ENCODE peak calls at places on chromosomes 6 and 20, in four cellular contexts. One of them, this sample, is unnamed.

GRCh38 chr20:11403711-11404110 is 514.0 kb upstream of the BTBD3 start:
- DNase-seq in H1: no peak
- DNase-seq in H9: no peak
- DNase-seq in IMR-90: no peak
- DNase-seq in this sample: peak; percentile 78

GRCh38 chr6:108435391-108435790 is 125.3 kb upstream of the FOXO3 start:
- DNase-seq in H9: no peak
- DNase-seq in IMR-90: no peak
- DNase-seq in H1: no peak
- DNase-seq in this sample: no peak

GRCh38 chr6:83600531-83600930 is 88.2 kb downstream of the PRSS35 start:
- DNase-seq in H9: no peak
- DNase-seq in IMR-90: no peak
- DNase-seq in H1: no peak
- DNase-seq in this sample: no peak

GRCh38 chr6:45668705-45669104 is 291.0 kb upstream of the SUPT3H start:
- DNase-seq in IMR-90: no peak
- DNase-seq in H1: no peak
- DNase-seq in H9: no peak
- DNase-seq in this sample: no peak

GRCh38 chr6:5517781-5518180 is 256.5 kb downstream of the FARS2 start:
- DNase-seq in IMR-90: no peak
- DNase-seq in H1: no peak
- DNase-seq in H9: no peak
- DNase-seq in this sample: no peak

GRCh38 chr6:79640146-79641111 is 9.3 kb downstream of the SH3BGRL2 start:
- DNase-seq in H9: no peak
- DNase-seq in IMR-90: no peak
- DNase-seq in H1: no peak
- DNase-seq in this sample: no peak

GRCh38 chr6:15987569-15987968 is 141.3 kb upstream of the MYLIP start:
- DNase-seq in H9: peak; percentile 38
- DNase-seq in H1: no peak
- DNase-seq in IMR-90: peak; percentile 16
- DNase-seq in this sample: peak; percentile 60

GRCh38 chr6:161744211-161745067 is 470.6 kb upstream of the AGPAT4 start:
- DNase-seq in H9: no peak
- DNase-seq in IMR-90: no peak
- DNase-seq in H1: no peak
- DNase-seq in this sample: no peak

GRCh38 chr6:116386581-116387299 is 16.0 kb downstream of the DSE start:
- DNase-seq in IMR-90: peak; percentile 80
- DNase-seq in H9: no peak
- DNase-seq in H1: no peak
- DNase-seq in this sample: peak; percentile 54

GRCh38 chr20:59829415-59830106 is 103.9 kb downstream of the SYCP2 start:
- DNase-seq in H9: peak; percentile 20
- DNase-seq in IMR-90: no peak
- DNase-seq in H1: no peak
- DNase-seq in this sample: no peak

DNA sequence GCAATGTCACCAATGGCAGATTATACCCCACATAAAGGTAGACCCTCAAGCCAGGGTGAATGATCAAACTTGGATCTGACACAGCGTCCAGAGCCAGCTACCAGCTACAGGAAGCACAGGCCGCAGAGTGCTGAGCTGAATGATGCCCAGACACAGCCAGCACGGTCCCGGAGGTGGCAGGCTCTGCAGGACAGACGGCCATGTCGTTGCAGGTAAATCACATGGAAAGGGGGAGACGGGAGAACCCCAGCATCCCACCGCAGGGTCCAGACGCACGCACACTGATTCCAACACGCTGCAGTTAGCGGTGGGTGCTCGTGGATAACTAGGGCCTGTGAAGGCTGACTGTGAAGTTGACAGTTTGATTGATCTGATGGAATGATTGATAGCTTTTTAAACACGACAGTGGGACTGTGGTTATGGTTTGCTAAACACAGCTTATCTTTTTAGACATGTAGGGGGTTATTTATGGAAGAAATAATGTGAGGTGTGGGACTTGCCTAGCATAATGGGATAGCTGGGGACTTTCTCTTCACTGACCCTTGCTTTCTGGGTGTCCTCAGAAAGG is 228.5 kb downstream of the ERMARD start:
- DNase-seq in H1: no peak
- DNase-seq in H9: no peak
- DNase-seq in IMR-90: no peak
- DNase-seq in this sample: no peak
- H4K5ac ChIP-seq in H1: no peak overlapping the region
- H4K5ac ChIP-seq in H9: no peak overlapping the region
- H4K5ac ChIP-seq in IMR-90: no peak overlapping the region
- H4K5ac ChIP-seq in this sample: no peak overlapping the region

GRCh38 chr6:22383016-22383415 is 86.2 kb upstream of the PRL start:
- DNase-seq in H1: no peak
- DNase-seq in IMR-90: no peak
- DNase-seq in H9: no peak
- DNase-seq in this sample: no peak
- H4K5ac ChIP-seq in H1: no peak overlapping the region
- H4K5ac ChIP-seq in IMR-90: no peak overlapping the region
- H4K5ac ChIP-seq in H9: no peak overlapping the region
- H4K5ac ChIP-seq in this sample: no peak overlapping the region

DNA sequence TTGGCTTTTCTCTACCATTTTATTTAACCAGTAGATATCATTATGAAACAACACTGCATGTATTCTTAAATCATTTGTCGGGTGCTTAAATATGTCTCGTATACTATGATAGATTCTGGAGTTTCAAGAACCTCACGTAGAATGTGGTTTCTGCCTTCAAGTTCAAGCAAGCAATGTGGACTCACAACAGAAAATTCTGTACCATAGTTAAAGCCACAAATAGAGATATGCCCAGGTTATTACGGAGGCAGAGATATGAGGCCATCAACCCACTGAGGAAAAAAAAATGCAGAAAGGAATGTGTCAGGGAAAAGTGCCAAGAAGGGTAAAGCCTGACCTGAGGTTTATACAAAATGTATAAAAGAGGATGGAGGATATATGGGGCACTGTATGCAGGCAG is 109.9 kb downstream of the GFRAL start:
- DNase-seq in H9: no peak
- DNase-seq in H1: no peak
- DNase-seq in IMR-90: no peak
- DNase-seq in this sample: no peak
- H4K5ac ChIP-seq in H9: no peak overlapping the region
- H4K5ac ChIP-seq in H1: no peak overlapping the region
- H4K5ac ChIP-seq in IMR-90: no peak overlapping the region
- H4K5ac ChIP-seq in this sample: no peak overlapping the region

GRCh38 chr6:135296715-135297114 is 115.6 kb downstream of the MYB start:
- DNase-seq in H1: no peak
- DNase-seq in IMR-90: no peak
- DNase-seq in H9: no peak
- DNase-seq in this sample: no peak
- H4K5ac ChIP-seq in H1: no peak overlapping the region
- H4K5ac ChIP-seq in IMR-90: no peak overlapping the region
- H4K5ac ChIP-seq in H9: no peak overlapping the region
- H4K5ac ChIP-seq in this sample: no peak overlapping the region

GRCh38 chr6:119543332-119543731 is 193.8 kb upstream of the MAN1A1 start:
- DNase-seq in H1: no peak
- DNase-seq in H9: no peak
- DNase-seq in IMR-90: no peak
- DNase-seq in this sample: no peak

GRCh38 chr6:119542037-119542436 is 192.5 kb upstream of the MAN1A1 start:
- DNase-seq in H9: no peak
- DNase-seq in IMR-90: no peak
- DNase-seq in H1: no peak
- DNase-seq in this sample: peak; percentile 51

GRCh38 chr6:119540417-119540816 is 190.9 kb upstream of the MAN1A1 start:
- DNase-seq in H9: no peak
- DNase-seq in H1: no peak
- DNase-seq in IMR-90: no peak
- DNase-seq in this sample: no peak

GRCh38 chr6:119539066-119539746 is 189.6 kb upstream of the MAN1A1 start:
- DNase-seq in H1: no peak
- DNase-seq in H9: no peak
- DNase-seq in IMR-90: no peak
- DNase-seq in this sample: peak; percentile 42

DNA sequence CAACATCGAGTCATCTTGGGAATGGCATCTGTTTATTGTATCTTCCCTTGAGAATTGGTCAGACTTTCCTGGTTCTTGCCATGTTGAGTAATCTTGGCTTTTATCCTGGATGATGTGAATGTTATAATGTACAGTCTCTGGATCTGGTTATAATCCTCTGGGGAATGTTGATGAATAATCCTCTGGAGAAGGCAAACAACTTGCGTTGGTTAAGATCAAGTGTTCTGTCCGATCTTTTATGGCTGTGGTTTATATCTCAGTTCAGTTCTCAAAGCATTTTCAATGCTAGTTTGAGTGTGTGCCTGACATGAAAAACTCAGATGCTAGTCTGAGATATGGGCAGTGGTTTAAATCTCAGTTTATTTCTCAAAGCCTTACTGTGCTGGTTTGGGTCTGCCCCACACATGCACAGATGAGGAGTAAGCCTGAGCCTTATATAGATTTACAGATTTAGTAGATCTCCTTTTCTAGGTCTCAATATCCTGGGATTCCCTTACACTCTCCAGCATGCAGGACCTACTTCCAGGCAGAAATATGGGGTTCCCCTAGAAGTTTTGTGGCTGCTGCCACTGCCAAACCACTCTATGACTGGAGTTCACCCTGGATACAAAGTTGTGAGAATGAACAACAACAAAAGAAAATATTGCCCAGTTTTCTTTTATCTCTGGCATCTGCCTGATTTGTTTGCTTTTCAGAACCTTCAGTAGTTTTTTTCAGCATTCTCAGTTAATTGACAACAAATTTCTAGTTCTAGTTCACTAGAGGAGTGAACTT is 191.8 kb upstream of the MAN1A1 start:
- DNase-seq in H1: no peak
- DNase-seq in IMR-90: peak; percentile 100
- DNase-seq in H9: no peak
- DNase-seq in this sample: no peak
- H4K5ac ChIP-seq in H1: no peak overlapping the region
- H4K5ac ChIP-seq in IMR-90: no peak overlapping the region
- H4K5ac ChIP-seq in H9: no peak overlapping the region
- H4K5ac ChIP-seq in this sample: no peak overlapping the region

DNA sequence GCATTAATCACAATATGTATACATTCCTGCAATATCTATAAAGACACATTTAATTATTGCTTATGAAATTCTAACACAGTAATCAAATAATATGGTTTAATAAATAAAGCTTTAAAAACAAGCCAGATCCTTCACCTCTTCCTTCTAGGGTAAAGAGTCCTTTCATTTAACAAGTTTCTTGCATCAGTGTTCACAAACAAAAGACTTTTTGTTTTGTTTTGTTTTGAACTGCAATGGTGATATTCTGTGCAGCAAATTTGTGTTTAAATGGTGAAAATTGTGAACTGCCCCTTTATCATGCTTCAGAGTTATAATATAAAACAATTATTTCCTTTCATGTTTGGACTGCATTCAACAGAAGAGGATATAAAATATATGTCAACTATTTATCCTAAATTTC is 177.3 kb downstream of the EPHA7 start:
- DNase-seq in H1: no peak
- DNase-seq in IMR-90: no peak
- DNase-seq in H9: no peak
- DNase-seq in this sample: no peak
- H4K5ac ChIP-seq in H1: no peak overlapping the region
- H4K5ac ChIP-seq in IMR-90: no peak overlapping the region
- H4K5ac ChIP-seq in H9: no peak overlapping the region
- H4K5ac ChIP-seq in this sample: no peak overlapping the region

GRCh38 chr20:44173846-44174245 is 13.1 kb downstream of the JPH2 start:
- DNase-seq in H9: no peak
- DNase-seq in IMR-90: no peak
- DNase-seq in H1: no peak
- DNase-seq in this sample: no peak

GRCh38 chr20:44173116-44173515 is 13.9 kb downstream of the JPH2 start:
- DNase-seq in H9: no peak
- DNase-seq in H1: no peak
- DNase-seq in IMR-90: no peak
- DNase-seq in this sample: no peak

GRCh38 chr20:44180814-44181213 is 6.2 kb downstream of the JPH2 start:
- DNase-seq in H9: no peak
- DNase-seq in H1: peak; percentile 34
- DNase-seq in IMR-90: peak; percentile 35
- DNase-seq in this sample: peak; percentile 94

GRCh38 chr20:44174996-44175766 is 11.8 kb downstream of the JPH2 start:
- DNase-seq in IMR-90: no peak
- DNase-seq in H1: no peak
- DNase-seq in H9: no peak
- DNase-seq in this sample: no peak

DNA sequence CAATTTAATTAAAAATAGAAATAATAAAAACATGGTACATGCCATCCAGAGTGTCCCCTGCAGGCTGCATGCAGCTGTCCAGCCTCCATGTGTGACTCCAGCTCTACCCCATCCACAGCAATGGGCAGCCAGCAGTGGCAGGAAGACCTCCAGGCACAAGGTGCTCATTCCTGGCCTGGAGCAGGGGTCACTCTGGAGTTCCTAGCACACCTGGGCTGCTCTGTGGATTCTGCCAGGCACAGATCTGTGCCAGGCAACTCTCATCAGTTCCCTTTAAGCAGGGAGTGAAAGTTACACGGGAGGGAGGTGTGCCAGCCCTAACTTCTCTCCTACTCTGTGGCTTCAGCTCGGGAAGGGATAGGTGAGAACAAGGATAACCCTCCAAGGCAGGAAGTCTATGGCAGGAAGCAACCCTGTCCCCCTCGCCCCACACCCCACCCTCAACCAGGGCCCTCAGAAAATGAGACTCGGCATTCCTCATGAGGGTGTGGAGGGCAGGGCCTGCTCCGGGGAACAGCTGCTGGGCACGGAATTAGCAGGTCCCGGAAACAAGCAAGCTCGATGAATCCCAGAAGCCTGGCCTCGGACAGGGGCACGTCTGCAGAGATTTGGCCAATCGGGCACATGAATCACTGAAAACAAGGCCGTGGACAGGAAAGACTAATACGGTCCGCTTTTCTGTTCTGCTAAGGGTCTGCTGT is 10.0 kb downstream of the JPH2 start:
- DNase-seq in IMR-90: no peak
- DNase-seq in H1: no peak
- DNase-seq in H9: no peak
- DNase-seq in this sample: peak; percentile 65
- H4K5ac ChIP-seq in IMR-90: no peak overlapping the region
- H4K5ac ChIP-seq in H1: no peak overlapping the region
- H4K5ac ChIP-seq in H9: no peak overlapping the region
- H4K5ac ChIP-seq in this sample: no peak overlapping the region